ENCODE peak calls at places on chromosomes 12 and 14, in six cellular contexts. J is GM12865; C is GM04504; V is naive thymus-derived CD8-positive, alpha-beta T cell; T is T-helper 22 cell; P is mesenchymal stem cell. L is an unnamed sample.

GRCh38 chr12:15534322-15534721 is 212.0 kb downstream of the PTPRO start:
- DNase-seq in V (peak), T (no peak), J (peak), C (no peak), P (peak), L (no peak)

GRCh38 chr12:27899151-27899661 is 73.3 kb downstream of the PTHLH start:
- DNase-seq in T (no peak), J (no peak), C (peak), V (no peak), P (peak), L (no peak)

GRCh38 chr12:29264424-29264823 is 115.3 kb downstream of the FAR2 start:
- DNase-seq in C (no peak), J (no peak), V (no peak), T (no peak), P (no peak), L (no peak)

GRCh38 chr14:32560213-32560857 is 231.2 kb downstream of the AKAP6 start:
- DNase-seq in P (peak), T (no peak), V (peak), C (peak), J (peak), L (no peak)

GRCh38 chr12:153080-153746 is 60.7 kb downstream of the SLC6A12 start:
- DNase-seq in T (no peak), C (no peak), V (peak), J (peak), P (peak), L (peak)

GRCh38 chr12:69350002-69350626 is 1.9 kb downstream of the LYZ start:
- DNase-seq in P (no peak), J (no peak), V (no peak), T (no peak), C (no peak), L (no peak)

GRCh38 chr12:127107744-127108143 is 1159.2 kb upstream of the TMEM132C start:
- DNase-seq in C (no peak), V (no peak), T (no peak), P (no peak), J (peak), L (no peak)

GRCh38 chr12:3311027-3311402 is 180.0 kb upstream of the PRMT8 start:
- DNase-seq in C (no peak), T (no peak), V (no peak), P (no peak), J (no peak), L (no peak)

GRCh38 chr12:110536834-110537604 is 34.9 kb downstream of the RAD9B start:
- DNase-seq in J (no peak), V (no peak), C (no peak), P (no peak), T (no peak), L (no peak)

GRCh38 chr14:35438910-35439713 is 34.6 kb upstream of the NFKBIA start:
- DNase-seq in C (no peak), V (no peak), P (no peak), T (no peak), J (peak), L (no peak)

GRCh38 chr12:69239922-69240624 is 704 bp downstream of the CPSF6 start:
- DNase-seq in V (peak), J (peak), T (peak), C (peak), P (peak), L (peak)

GRCh38 chr12:119817944-119818343 is 59.2 kb downstream of the CIT start:
- DNase-seq in P (no peak), V (no peak), C (no peak), T (no peak), J (no peak), L (no peak)

GRCh38 chr14:91866061-91866460 is 1.3 kb downstream of the TC2N start:
- DNase-seq in J (peak), C (no peak), V (peak), T (no peak), P (peak), L (no peak)

GRCh38 chr14:77041837-77042557 is 13.5 kb upstream of the IRF2BPL start:
- DNase-seq in C (peak), J (peak), T (no peak), V (no peak), P (peak), L (no peak)